ENCODE peak calls at places on chromosomes 12 and 14, in four cellular contexts. M is HepG2, S is K562, W is HCT116. R is an unnamed sample.

GRCh38 chr12:108565976-108566375 is 3.6 kb downstream of the ISCU start:
- DNase-seq in M (no peak), S (no peak), W (peak; percentile 80), R (peak; percentile 66)

GRCh38 chr14:40164083-40164482 is 731.9 kb upstream of the FBXO33 start:
- DNase-seq in M (no peak), S (no peak), W (no peak), R (no peak)

GRCh38 chr12:114952573-114953196 is 268.7 kb upstream of the TBX3 start:
- DNase-seq in M (no peak), S (no peak), W (no peak), R (no peak)

GRCh38 chr12:54172102-54172630 is 16.6 kb downstream of the SMUG1 start:
- DNase-seq in M (no peak), S (no peak), W (no peak), R (no peak)

GRCh38 chr14:21346532-21347135 is 37.2 kb downstream of the SUPT16H start:
- DNase-seq in M (no peak), S (no peak), W (no peak), R (no peak)

GRCh38 chr12:65720136-65720535 is 104.1 kb upstream of the HMGA2 start:
- DNase-seq in M (no peak), S (no peak), W (peak; percentile 69), R (no peak)

GRCh38 chr14:64196026-64196425 is 98.1 kb downstream of the ESR2 start:
- DNase-seq in M (no peak), S (no peak), W (no peak), R (no peak)

GRCh38 chr14:44833376-44833775 is 128.4 kb downstream of the KLHL28 start:
- DNase-seq in M (no peak), S (no peak), W (peak; percentile 24), R (no peak)

GRCh38 chr12:49810159-49810459 is 18.1 kb downstream of the NCKAP5L start:
- DNase-seq in M (no peak), S (no peak), W (no peak), R (no peak)

GRCh38 chr12:130633771-130634170 is 82.3 kb downstream of the RIMBP2 start:
- DNase-seq in M (no peak), S (no peak), W (no peak), R (no peak)

GRCh38 chr14:68297871-68298468 is 478.4 kb downstream of the RAD51B start:
- DNase-seq in M (peak; percentile 49), S (no peak), W (no peak), R (no peak)

GRCh38 chr12:69392146-69392928 is 32.8 kb downstream of the YEATS4 start:
- DNase-seq in M (no peak), S (no peak), W (no peak), R (no peak)

GRCh38 chr12:40241741-40242140 is 16.9 kb downstream of the LRRK2 start:
- DNase-seq in M (no peak), S (no peak), W (no peak), R (no peak)

GRCh38 chr12:119804011-119804641 is 73.0 kb downstream of the CIT start:
- DNase-seq in M (peak; percentile 54), S (peak; percentile 37), W (peak; percentile 33), R (no peak)

GRCh38 chr12:123363385-123363742 is 1.3 kb downstream of the SBNO1 start:
- DNase-seq in M (no peak), S (no peak), W (no peak), R (no peak)

GRCh38 chr12:89542912-89543592 is 17.2 kb upstream of the POC1B start:
- DNase-seq in M (peak; percentile 73), S (peak; percentile 70), W (peak; percentile 77), R (peak; percentile 33)

GRCh38 chr12:22250762-22251161 is 83.7 kb downstream of the ST8SIA1 start:
- DNase-seq in M (no peak), S (no peak), W (no peak), R (no peak)

GRCh38 chr12:67327466-67327865 is 58.3 kb downstream of the CAND1 start:
- DNase-seq in M (no peak), S (no peak), W (no peak), R (no peak)

GRCh38 chr14:38279556-38279955 is 23.7 kb upstream of the CLEC14A start:
- DNase-seq in M (no peak), S (no peak), W (no peak), R (no peak)

GRCh38 chr12:24596768-24597388 is 352.0 kb downstream of the BCAT1 start:
- DNase-seq in M (peak; percentile 24), S (peak; percentile 13), W (no peak), R (peak; percentile 51)

GRCh38 chr12:106113042-106113441 is 25.7 kb downstream of the NUAK1 start:
- DNase-seq in M (no peak), S (no peak), W (peak; percentile 19), R (no peak)

GRCh38 chr14:85536835-85537195 is 6.9 kb downstream of the FLRT2 start:
- DNase-seq in M (no peak), S (no peak), W (no peak), R (no peak)

GRCh38 chr12:110689002-110689600 is at the start of gene HVCN1:
- DNase-seq in M (no peak), S (peak; percentile 86), W (no peak), R (no peak)

GRCh38 chr12:75599061-75599460 is 87.7 kb upstream of the KRR1 start:
- DNase-seq in M (no peak), S (no peak), W (no peak), R (no peak)

GRCh38 chr12:58064681-58065080 is 123.3 kb downstream of the ATP23 start:
- DNase-seq in M (no peak), S (no peak), W (no peak), R (no peak)

GRCh38 chr12:10633541-10633940 is 20.1 kb upstream of the MAGOHB start:
- DNase-seq in M (no peak), S (no peak), W (no peak), R (no peak)

GRCh38 chr14:92173668-92174067 is 51.9 kb downstream of the CPSF2 start:
- DNase-seq in M (no peak), S (no peak), W (no peak), R (no peak)

GRCh38 chr12:92123780-92124707 is 21.6 kb downstream of the BTG1 start:
- DNase-seq in M (no peak), S (no peak), W (no peak), R (no peak)

GRCh38 chr12:89733579-89734201 is 25.1 kb upstream of the ATP2B1 start:
- DNase-seq in M (no peak), S (no peak), W (no peak), R (no peak)

GRCh38 chr12:32084017-32084688 is 22.5 kb upstream of the BICD1 start:
- DNase-seq in M (no peak), S (no peak), W (no peak), R (no peak)

GRCh38 chr12:48185181-48185919 is 1.9 kb downstream of the CCDC184 start:
- DNase-seq in M (no peak), S (no peak), W (no peak), R (no peak)

GRCh38 chr12:22105542-22105941 is 59.5 kb downstream of the CMAS start:
- DNase-seq in M (no peak), S (no peak), W (no peak), R (no peak)

GRCh38 chr14:34214961-34215360 is 247.1 kb downstream of the SPTSSA start:
- DNase-seq in M (no peak), S (no peak), W (no peak), R (no peak)

GRCh38 chr12:67716817-67717216 is 68.3 kb downstream of the DYRK2 start:
- DNase-seq in M (peak; percentile 27), S (no peak), W (no peak), R (no peak)

GRCh38 chr12:77031745-77032144 is 33.6 kb downstream of the E2F7 start:
- DNase-seq in M (no peak), S (no peak), W (no peak), R (no peak)

GRCh38 chr12:124006582-124007170 is 33.7 kb downstream of the ZNF664 start:
- DNase-seq in M (no peak), S (peak; percentile 60), W (no peak), R (no peak)

GRCh38 chr14:103260629-103261124 is 73.4 kb upstream of the EIF5 start:
- DNase-seq in M (no peak), S (no peak), W (no peak), R (no peak)
- TF ChIP-seq POLR2AphosphoS5 in M (no peak), S (no peak), W (no peak), R (no peak)

GRCh38 chr12:5018677-5019076 is 25.0 kb upstream of the KCNA5 start:
- DNase-seq in M (no peak), S (no peak), W (no peak), R (no peak)

GRCh38 chr12:5022030-5022429 is 21.6 kb upstream of the KCNA5 start:
- DNase-seq in M (no peak), S (no peak), W (no peak), R (no peak)

GRCh38 chr12:5026342-5026938 is 17.2 kb upstream of the KCNA5 start:
- DNase-seq in M (no peak), S (no peak), W (no peak), R (no peak)

GRCh38 chr12:5023842-5024241 is 19.8 kb upstream of the KCNA5 start:
- DNase-seq in M (no peak), S (no peak), W (no peak), R (no peak)

GRCh38 chr12:5022465-5023061 is 21.1 kb upstream of the KCNA5 start:
- DNase-seq in M (peak; percentile 28), S (peak; percentile 67), W (peak; percentile 29), R (peak; percentile 28)
- TF ChIP-seq CTCF in M (peak; percentile 87), S (peak; percentile 62), W (peak; percentile 84), R (peak; percentile 85)

DNA sequence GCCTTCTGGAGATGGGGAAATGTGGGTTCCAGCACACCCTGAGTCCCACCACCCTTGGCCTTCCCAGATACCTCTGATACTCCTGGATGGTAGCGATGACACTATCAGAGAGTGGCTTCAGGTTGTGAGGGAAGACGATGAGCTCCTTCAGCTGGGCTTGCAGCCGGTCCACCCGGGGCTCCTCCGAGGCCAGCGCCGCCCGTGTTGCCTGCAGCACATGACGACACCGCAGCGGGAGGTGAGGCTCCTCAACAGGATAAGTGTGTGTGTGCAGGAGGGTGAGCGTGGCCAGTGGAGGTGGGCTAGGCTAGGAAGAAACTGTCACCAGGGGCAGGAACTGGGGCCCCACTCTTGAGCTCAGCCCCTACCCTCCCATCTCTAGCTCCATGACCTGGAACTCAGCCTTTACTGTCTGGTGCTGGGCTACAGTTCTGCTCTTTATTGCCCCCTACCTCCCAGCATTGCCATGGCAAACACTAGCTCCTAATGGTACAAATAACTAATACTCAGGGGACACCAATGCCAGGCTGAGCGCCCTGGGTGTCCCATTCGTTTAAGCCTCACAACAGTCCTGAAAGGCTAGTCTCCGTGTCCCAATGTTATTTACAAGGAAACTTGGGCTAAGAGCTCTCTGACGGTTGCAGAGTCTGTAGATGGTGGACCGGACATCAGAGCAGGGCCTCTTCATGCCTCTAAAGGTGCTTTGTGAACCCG is 64.1 kb downstream of the SYNE3 start:
- DNase-seq in M (peak; percentile 51), S (no peak), W (no peak), R (no peak)
- TF ChIP-seq TCF7L2 in M (no peak), S (no peak), W (no peak), R (no peak)

DNA sequence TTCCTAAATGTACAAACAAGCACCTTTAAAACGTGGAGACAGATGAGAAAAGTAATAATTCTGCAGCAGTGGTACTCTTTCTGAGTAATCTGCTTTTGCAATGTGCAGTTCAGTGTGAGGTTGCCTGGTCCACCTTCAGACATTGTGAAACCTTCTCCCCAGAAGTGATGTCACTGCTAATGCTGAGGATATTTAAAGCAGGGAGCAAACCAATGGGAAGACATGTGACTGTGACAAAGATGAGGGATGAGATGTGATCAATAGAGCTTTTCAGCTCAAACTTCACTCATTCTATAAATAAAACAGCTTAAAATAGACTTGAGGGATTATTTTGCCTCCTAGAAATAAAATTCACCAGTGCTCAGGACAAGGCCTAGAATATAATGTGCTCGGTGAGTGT is 9.2 kb downstream of the SLC7A8 start:
- DNase-seq in M (no peak), S (no peak), W (no peak), R (no peak)
- TF ChIP-seq POLR2AphosphoS5 in M (no peak), S (no peak), W (no peak), R (no peak)